ENCODE peak calls at places on chromosomes 3 and 15, in ten cellular contexts. One of them, this sample, is unnamed.
A peak's percentile ranks its signal among the peaks of the same experiment; 100 is the strongest.

GRCh38 chr15:41647269-41647668 is 12.9 kb upstream of the MGA start:
- DNase-seq in CD8-positive, alpha-beta memory T cell: no peak
- DNase-seq in adrenal gland: no peak
- DNase-seq in spleen: no peak
- DNase-seq in mesenchymal stem cell: no peak
- DNase-seq in Peyer's patch: no peak
- DNase-seq in hepatocyte: peak; percentile 6
- DNase-seq in IMR-90: no peak
- DNase-seq in body of pancreas: no peak
- DNase-seq in AG04450: no peak
- DNase-seq in this sample: no peak

GRCh38 chr15:101288905-101289513 is 6.0 kb downstream of the SNRPA1 start:
- DNase-seq in CD8-positive, alpha-beta memory T cell: no peak
- DNase-seq in adrenal gland: no peak
- DNase-seq in spleen: no peak
- DNase-seq in mesenchymal stem cell: peak; percentile 71
- DNase-seq in Peyer's patch: no peak
- DNase-seq in hepatocyte: peak; percentile 72
- DNase-seq in IMR-90: peak; percentile 55
- DNase-seq in body of pancreas: no peak
- DNase-seq in AG04450: no peak
- DNase-seq in this sample: peak; percentile 40

GRCh38 chr3:11613851-11614491 is 29.7 kb downstream of the VGLL4 start:
- DNase-seq in CD8-positive, alpha-beta memory T cell: no peak
- DNase-seq in adrenal gland: no peak
- DNase-seq in spleen: no peak
- DNase-seq in mesenchymal stem cell: no peak
- DNase-seq in Peyer's patch: no peak
- DNase-seq in hepatocyte: no peak
- DNase-seq in IMR-90: no peak
- DNase-seq in body of pancreas: no peak
- DNase-seq in AG04450: no peak
- DNase-seq in this sample: no peak

GRCh38 chr3:77464106-77464688 is 424.3 kb downstream of the ROBO2 start:
- DNase-seq in CD8-positive, alpha-beta memory T cell: no peak
- DNase-seq in adrenal gland: no peak
- DNase-seq in spleen: no peak
- DNase-seq in mesenchymal stem cell: no peak
- DNase-seq in Peyer's patch: no peak
- DNase-seq in hepatocyte: no peak
- DNase-seq in IMR-90: no peak
- DNase-seq in body of pancreas: no peak
- DNase-seq in AG04450: no peak
- DNase-seq in this sample: no peak

GRCh38 chr3:127712881-127713771 is 40.4 kb downstream of the ABTB1 start:
- DNase-seq in CD8-positive, alpha-beta memory T cell: no peak
- DNase-seq in adrenal gland: no peak
- DNase-seq in spleen: peak; percentile 58
- DNase-seq in mesenchymal stem cell: no peak
- DNase-seq in Peyer's patch: no peak
- DNase-seq in hepatocyte: no peak
- DNase-seq in IMR-90: no peak
- DNase-seq in body of pancreas: no peak
- DNase-seq in AG04450: no peak
- DNase-seq in this sample: no peak

GRCh38 chr3:176430244-176430893 is 766.9 kb downstream of the TBL1XR1 start:
- DNase-seq in CD8-positive, alpha-beta memory T cell: no peak
- DNase-seq in adrenal gland: no peak
- DNase-seq in spleen: no peak
- DNase-seq in mesenchymal stem cell: peak; percentile 57
- DNase-seq in Peyer's patch: no peak
- DNase-seq in hepatocyte: peak; percentile 48
- DNase-seq in IMR-90: peak; percentile 76
- DNase-seq in body of pancreas: peak; percentile 13
- DNase-seq in AG04450: peak; percentile 48
- DNase-seq in this sample: peak; percentile 6

GRCh38 chr3:21734746-21735145 is 16.3 kb downstream of the ZNF385D start:
- DNase-seq in CD8-positive, alpha-beta memory T cell: no peak
- DNase-seq in adrenal gland: no peak
- DNase-seq in spleen: no peak
- DNase-seq in mesenchymal stem cell: no peak
- DNase-seq in Peyer's patch: no peak
- DNase-seq in hepatocyte: no peak
- DNase-seq in IMR-90: no peak
- DNase-seq in body of pancreas: no peak
- DNase-seq in AG04450: no peak
- DNase-seq in this sample: no peak

GRCh38 chr3:186170516-186170915 is 61.6 kb upstream of the ETV5 start:
- DNase-seq in CD8-positive, alpha-beta memory T cell: no peak
- DNase-seq in adrenal gland: no peak
- DNase-seq in spleen: no peak
- DNase-seq in mesenchymal stem cell: no peak
- DNase-seq in Peyer's patch: no peak
- DNase-seq in hepatocyte: no peak
- DNase-seq in IMR-90: no peak
- DNase-seq in body of pancreas: no peak
- DNase-seq in AG04450: no peak
- DNase-seq in this sample: no peak

GRCh38 chr3:52185837-52186236 is 12.1 kb upstream of the ALAS1 start:
- DNase-seq in CD8-positive, alpha-beta memory T cell: no peak
- DNase-seq in adrenal gland: peak; percentile 3
- DNase-seq in spleen: peak; percentile 67
- DNase-seq in mesenchymal stem cell: no peak
- DNase-seq in Peyer's patch: no peak
- DNase-seq in hepatocyte: no peak
- DNase-seq in IMR-90: no peak
- DNase-seq in body of pancreas: no peak
- DNase-seq in AG04450: no peak
- DNase-seq in this sample: no peak

DNA sequence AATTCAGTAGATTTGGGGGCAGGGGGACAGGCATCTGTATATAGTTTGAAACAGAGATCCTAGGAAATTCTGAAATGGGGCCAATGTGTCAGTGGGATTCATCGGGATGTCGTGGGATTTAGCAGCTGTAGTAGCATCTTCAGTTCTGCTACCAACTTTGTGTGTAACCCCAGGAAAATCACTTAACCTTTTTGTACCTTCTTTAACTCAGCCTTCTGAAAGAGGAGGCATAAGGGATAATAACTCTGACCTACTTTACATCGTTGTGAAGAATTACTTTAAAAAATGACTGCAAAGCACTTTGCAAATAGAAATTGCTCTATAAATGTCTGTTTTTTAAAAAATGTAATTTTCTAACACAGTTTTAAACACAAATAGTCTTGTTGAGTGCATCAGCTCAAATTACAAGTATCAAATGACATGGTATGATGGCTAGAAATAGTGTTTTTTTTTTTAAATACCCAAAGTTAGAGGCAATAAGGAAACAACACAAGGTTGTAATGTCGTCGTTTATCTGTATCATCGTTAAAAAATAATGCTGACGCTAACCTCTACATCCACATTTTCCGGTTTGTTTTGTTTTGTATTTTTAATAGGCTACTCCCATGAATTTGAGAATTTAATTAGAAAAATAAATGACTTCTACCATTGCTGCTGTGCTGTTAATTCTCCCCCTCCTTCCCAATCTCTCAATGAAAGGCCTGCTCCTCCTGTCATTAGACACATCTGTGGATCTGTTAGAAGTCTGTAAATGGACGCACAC is 338.5 kb downstream of the PTPRG start:
- DNase-seq in CD8-positive, alpha-beta memory T cell: no peak
- DNase-seq in adrenal gland: no peak
- DNase-seq in spleen: no peak
- DNase-seq in mesenchymal stem cell: no peak
- DNase-seq in Peyer's patch: no peak
- DNase-seq in hepatocyte: no peak
- DNase-seq in IMR-90: no peak
- DNase-seq in body of pancreas: no peak
- DNase-seq in AG04450: no peak
- DNase-seq in this sample: no peak
- H3K4me3 ChIP-seq in CD8-positive, alpha-beta memory T cell: no peak overlapping the region
- H3K4me3 ChIP-seq in adrenal gland: no peak overlapping the region
- H3K4me3 ChIP-seq in spleen: no peak overlapping the region
- H3K4me3 ChIP-seq in mesenchymal stem cell: no peak overlapping the region
- H3K4me3 ChIP-seq in Peyer's patch: no peak overlapping the region
- H3K4me3 ChIP-seq in hepatocyte: no peak overlapping the region
- H3K4me3 ChIP-seq in IMR-90: no peak overlapping the region
- H3K4me3 ChIP-seq in body of pancreas: no peak overlapping the region
- H3K4me3 ChIP-seq in AG04450: no peak overlapping the region
- H3K4me3 ChIP-seq in this sample: no peak overlapping the region

DNA sequence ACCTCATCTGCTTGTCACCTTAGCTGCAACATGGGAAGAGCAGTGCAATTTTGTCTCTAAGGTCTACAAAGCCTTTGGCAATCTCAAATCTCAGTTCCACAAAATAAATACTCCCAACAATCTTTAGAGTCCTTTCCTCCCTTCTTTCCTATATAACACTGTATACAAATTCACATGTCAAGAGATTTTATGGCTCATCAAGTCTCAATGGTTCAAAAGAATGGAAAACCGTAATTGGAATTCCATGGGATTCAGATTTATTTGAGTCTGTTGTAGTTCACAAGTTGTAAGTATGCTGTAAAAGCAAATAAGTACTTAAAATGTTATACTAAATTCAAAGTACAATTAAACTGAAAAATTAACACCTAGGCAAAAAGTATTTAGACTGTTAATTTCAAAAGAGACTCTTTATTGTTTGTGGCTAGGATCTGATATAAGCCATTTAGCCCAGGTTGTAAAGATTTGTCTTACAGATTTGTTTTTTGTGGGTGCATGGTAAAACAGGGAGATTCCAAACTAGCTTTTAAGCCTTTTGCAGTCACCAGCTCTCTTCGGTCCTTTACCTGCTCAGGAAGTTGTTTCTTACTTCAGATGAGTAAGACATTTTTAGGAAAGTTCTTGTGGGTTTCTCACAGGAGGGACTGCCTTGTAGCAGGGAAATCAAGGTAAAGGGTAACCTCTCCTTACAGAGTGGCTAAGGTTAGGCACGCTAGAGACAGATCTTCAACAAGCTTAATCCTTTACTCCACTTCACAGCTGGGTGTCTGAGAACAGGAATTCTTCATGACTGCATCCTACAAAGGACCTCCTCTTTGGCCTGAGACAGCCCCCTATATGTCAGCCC is 50.2 kb downstream of the CMSS1 start:
- DNase-seq in CD8-positive, alpha-beta memory T cell: no peak
- DNase-seq in adrenal gland: no peak
- DNase-seq in spleen: no peak
- DNase-seq in mesenchymal stem cell: no peak
- DNase-seq in Peyer's patch: no peak
- DNase-seq in hepatocyte: no peak
- DNase-seq in IMR-90: no peak
- DNase-seq in body of pancreas: no peak
- DNase-seq in AG04450: no peak
- DNase-seq in this sample: no peak
- H3K27ac ChIP-seq in CD8-positive, alpha-beta memory T cell: no peak overlapping the region
- H3K27ac ChIP-seq in adrenal gland: no peak overlapping the region
- H3K27ac ChIP-seq in spleen: no peak overlapping the region
- H3K27ac ChIP-seq in mesenchymal stem cell: peak overlapping the region; percentile 9
- H3K27ac ChIP-seq in Peyer's patch: peak overlapping the region; percentile 94
- H3K27ac ChIP-seq in hepatocyte: peak overlapping the region; percentile 1
- H3K27ac ChIP-seq in IMR-90: peak overlapping the region; percentile 78
- H3K27ac ChIP-seq in body of pancreas: no peak overlapping the region
- H3K27ac ChIP-seq in AG04450: no peak overlapping the region
- H3K27ac ChIP-seq in this sample: no peak overlapping the region

GRCh38 chr15:56471440-56472069 is 6.6 kb upstream of the MNS1 start:
- DNase-seq in CD8-positive, alpha-beta memory T cell: no peak
- DNase-seq in adrenal gland: no peak
- DNase-seq in spleen: no peak
- DNase-seq in mesenchymal stem cell: no peak
- DNase-seq in Peyer's patch: no peak
- DNase-seq in hepatocyte: no peak
- DNase-seq in IMR-90: no peak
- DNase-seq in body of pancreas: no peak
- DNase-seq in AG04450: no peak
- DNase-seq in this sample: no peak

GRCh38 chr15:56468271-56468912 is 3.5 kb upstream of the MNS1 start:
- DNase-seq in CD8-positive, alpha-beta memory T cell: no peak
- DNase-seq in adrenal gland: no peak
- DNase-seq in spleen: no peak
- DNase-seq in mesenchymal stem cell: peak; percentile 40
- DNase-seq in Peyer's patch: no peak
- DNase-seq in hepatocyte: no peak
- DNase-seq in IMR-90: peak; percentile 9
- DNase-seq in body of pancreas: no peak
- DNase-seq in AG04450: no peak
- DNase-seq in this sample: no peak

GRCh38 chr15:56472278-56472677 is 7.3 kb upstream of the MNS1 start:
- DNase-seq in CD8-positive, alpha-beta memory T cell: no peak
- DNase-seq in adrenal gland: no peak
- DNase-seq in spleen: no peak
- DNase-seq in mesenchymal stem cell: no peak
- DNase-seq in Peyer's patch: no peak
- DNase-seq in hepatocyte: no peak
- DNase-seq in IMR-90: no peak
- DNase-seq in body of pancreas: no peak
- DNase-seq in AG04450: no peak
- DNase-seq in this sample: no peak

GRCh38 chr15:56467626-56468025 is 2.7 kb upstream of the MNS1 start:
- DNase-seq in CD8-positive, alpha-beta memory T cell: no peak
- DNase-seq in adrenal gland: no peak
- DNase-seq in spleen: no peak
- DNase-seq in mesenchymal stem cell: no peak
- DNase-seq in Peyer's patch: no peak
- DNase-seq in hepatocyte: no peak
- DNase-seq in IMR-90: no peak
- DNase-seq in body of pancreas: no peak
- DNase-seq in AG04450: no peak
- DNase-seq in this sample: no peak

DNA sequence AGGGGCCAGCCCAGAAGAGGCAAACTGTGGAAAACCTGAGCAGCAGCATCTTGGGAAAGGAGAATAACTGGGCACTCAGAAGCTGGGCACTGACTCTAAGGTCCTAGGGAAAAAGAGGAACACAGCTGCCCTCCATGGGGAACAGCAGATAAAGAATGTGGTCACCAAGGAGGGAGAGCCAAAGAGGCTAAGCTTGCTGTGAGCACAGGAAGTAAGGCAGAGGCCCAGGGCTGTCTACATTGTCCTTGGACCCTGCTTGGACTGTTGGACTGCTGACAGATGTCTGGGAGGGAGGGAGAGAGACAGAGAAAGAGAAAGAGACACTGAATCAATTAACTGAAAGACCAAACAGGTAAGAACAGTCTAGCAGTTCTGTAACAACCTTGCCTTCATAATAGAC is 4.5 kb upstream of the MNS1 start:
- DNase-seq in CD8-positive, alpha-beta memory T cell: no peak
- DNase-seq in adrenal gland: peak; percentile 11
- DNase-seq in spleen: no peak
- DNase-seq in mesenchymal stem cell: no peak
- DNase-seq in Peyer's patch: peak; percentile 67
- DNase-seq in hepatocyte: no peak
- DNase-seq in IMR-90: no peak
- DNase-seq in body of pancreas: no peak
- DNase-seq in AG04450: no peak
- DNase-seq in this sample: no peak
- H3K27me3 ChIP-seq in CD8-positive, alpha-beta memory T cell: peaks cover 4% of the 10 kb centered on the region
- H3K27me3 ChIP-seq in adrenal gland: no peaks in the 10 kb centered on the region
- H3K27me3 ChIP-seq in spleen: no peaks in the 10 kb centered on the region
- H3K27me3 ChIP-seq in mesenchymal stem cell: no peaks in the 10 kb centered on the region
- H3K27me3 ChIP-seq in Peyer's patch: no peaks in the 10 kb centered on the region
- H3K27me3 ChIP-seq in hepatocyte: no peaks in the 10 kb centered on the region
- H3K27me3 ChIP-seq in IMR-90: peaks cover 7% of the 10 kb centered on the region
- H3K27me3 ChIP-seq in body of pancreas: no peaks in the 10 kb centered on the region
- H3K27me3 ChIP-seq in AG04450: peaks cover 2% of the 10 kb centered on the region
- H3K27me3 ChIP-seq in this sample: no peaks in the 10 kb centered on the region

GRCh38 chr3:102179321-102180290 is 255.2 kb upstream of the ZPLD1 start:
- DNase-seq in CD8-positive, alpha-beta memory T cell: no peak
- DNase-seq in adrenal gland: no peak
- DNase-seq in spleen: no peak
- DNase-seq in mesenchymal stem cell: peak; percentile 77
- DNase-seq in Peyer's patch: no peak
- DNase-seq in hepatocyte: no peak
- DNase-seq in IMR-90: peak; percentile 58
- DNase-seq in body of pancreas: no peak
- DNase-seq in AG04450: no peak
- DNase-seq in this sample: no peak
- H3K4me3 ChIP-seq in CD8-positive, alpha-beta memory T cell: no peak overlapping the region
- H3K4me3 ChIP-seq in adrenal gland: no peak overlapping the region
- H3K4me3 ChIP-seq in spleen: no peak overlapping the region
- H3K4me3 ChIP-seq in mesenchymal stem cell: peak overlapping the region; percentile 3
- H3K4me3 ChIP-seq in Peyer's patch: no peak overlapping the region
- H3K4me3 ChIP-seq in hepatocyte: no peak overlapping the region
- H3K4me3 ChIP-seq in IMR-90: peak overlapping the region; percentile 14
- H3K4me3 ChIP-seq in body of pancreas: no peak overlapping the region
- H3K4me3 ChIP-seq in AG04450: no peak overlapping the region
- H3K4me3 ChIP-seq in this sample: peak overlapping the region; percentile 18